ENCODE peak calls at places on chromosomes 13 and 19, in nine cellular contexts. C, A, J, G, N, H, B, U and T are unnamed samples.
A peak's percentile ranks its signal among the peaks of the same experiment; 100 is the strongest.

GRCh38 chr13:113091211-113091771 is 14.3 kb upstream of the F7 start:
- DNase-seq in C (no peak), A (no peak), J (no peak), G (no peak), N (no peak), H (no peak), B (no peak), U (no peak), T (no peak)

GRCh38 chr19:12139309-12139708 is 841 bp downstream of the ZNF20 start:
- DNase-seq in C (no peak), A (no peak), J (peak; percentile 11), G (no peak), N (no peak), H (no peak), B (no peak), U (no peak), T (no peak)

GRCh38 chr19:1472227-1473055 is 6.6 kb downstream of the C19orf25 start:
- DNase-seq in C (no peak), A (no peak), J (no peak), G (no peak), N (no peak), H (no peak), B (no peak), U (no peak), T (no peak)

GRCh38 chr19:4515732-4516131 is 2.6 kb downstream of the PLIN4 start:
- DNase-seq in C (no peak), A (no peak), J (no peak), G (no peak), N (no peak), H (no peak), B (no peak), U (no peak), T (no peak)

GRCh38 chr19:43651758-43652545 is 12.3 kb upstream of the CADM4 start:
- DNase-seq in C (peak; percentile 27), A (no peak), J (peak; percentile 66), G (peak; percentile 69), N (peak; percentile 84), H (peak; percentile 64), B (no peak), U (peak; percentile 79), T (peak; percentile 72)

GRCh38 chr13:72726721-72727416 is 560 bp downstream of the MZT1 start:
- DNase-seq in C (no peak), A (peak; percentile 70), J (peak; percentile 17), G (peak; percentile 5), N (peak; percentile 15), H (no peak), B (peak; percentile 66), U (peak; percentile 12), T (peak; percentile 9)

GRCh38 chr19:48543121-48543710 is 8.8 kb upstream of the SULT2B1 start:
- DNase-seq in C (no peak), A (no peak), J (peak; percentile 62), G (peak; percentile 11), N (peak; percentile 78), H (no peak), B (no peak), U (peak; percentile 64), T (peak; percentile 97)

GRCh38 chr13:78137404-78138142 is 218.9 kb upstream of the EDNRB start:
- DNase-seq in C (peak; percentile 49), A (no peak), J (peak; percentile 74), G (peak; percentile 78), N (peak; percentile 50), H (no peak), B (no peak), U (peak; percentile 71), T (peak; percentile 70)

GRCh38 chr19:12833747-12834417 is 497 bp downstream of the RTBDN start:
- DNase-seq in C (no peak), A (no peak), J (no peak), G (no peak), N (no peak), H (no peak), B (no peak), U (peak; percentile 8), T (peak; percentile 36)

GRCh38 chr13:44436589-44437337 is 63.1 kb downstream of the SERP2 start:
- DNase-seq in C (peak; percentile 85), A (peak; percentile 98), J (peak; percentile 93), G (peak; percentile 96), N (peak; percentile 90), H (peak; percentile 95), B (peak; percentile 96), U (peak; percentile 97), T (peak; percentile 95)

GRCh38 chr13:44433863-44434262 is 60.2 kb downstream of the SERP2 start:
- DNase-seq in C (no peak), A (no peak), J (no peak), G (no peak), N (no peak), H (no peak), B (no peak), U (no peak), T (no peak)

GRCh38 chr13:44435142-44435982 is 61.7 kb downstream of the SERP2 start:
- DNase-seq in C (peak; percentile 97), A (peak; percentile 99), J (peak; percentile 98), G (peak; percentile 99), N (peak; percentile 94), H (peak; percentile 96), B (peak; percentile 99), U (peak; percentile 99), T (peak; percentile 98)

GRCh38 chr13:44432595-44432994 is 59.0 kb downstream of the SERP2 start:
- DNase-seq in C (no peak), A (no peak), J (peak; percentile 51), G (no peak), N (peak; percentile 39), H (peak; percentile 38), B (no peak), U (peak; percentile 31), T (peak; percentile 34)

GRCh38 chr13:44434441-44435141 is 61.0 kb downstream of the SERP2 start:
- DNase-seq in C (no peak), A (no peak), J (no peak), G (no peak), N (no peak), H (peak; percentile 56), B (no peak), U (no peak), T (no peak)
- H3K4me3 ChIP-seq in C (peak overlapping the region; percentile 79), A (peak overlapping the region; percentile 63), J (peak overlapping the region; percentile 49), G (peak overlapping the region; percentile 87), N (peak overlapping the region; percentile 91), H (peak overlapping the region; percentile 66), B (peak overlapping the region; percentile 80), U (peak overlapping the region; percentile 35), T (peak overlapping the region; percentile 92)

GRCh38 chr19:46372901-46373572 is 26.1 kb downstream of the PPP5C start:
- DNase-seq in C (no peak), A (peak; percentile 72), J (peak; percentile 62), G (no peak), N (peak; percentile 84), H (peak; percentile 20), B (peak; percentile 69), U (peak; percentile 28), T (peak; percentile 94)
- TF ChIP-seq CTCF in C (peak; percentile 50), A (no peak), J (peak; percentile 39), G (peak; percentile 39), N (peak; percentile 54), H (no peak), B (no peak), U (peak; percentile 43), T (peak; percentile 55)

GRCh38 chr13:27120011-27120410 is 51.6 kb downstream of the USP12 start:
- DNase-seq in C (no peak), A (no peak), J (no peak), G (no peak), N (no peak), H (no peak), B (no peak), U (no peak), T (no peak)

GRCh38 chr13:27117947-27118346 is 53.7 kb downstream of the USP12 start:
- DNase-seq in C (no peak), A (no peak), J (no peak), G (no peak), N (no peak), H (no peak), B (no peak), U (no peak), T (no peak)

GRCh38 chr13:27118428-27119054 is 53.1 kb downstream of the USP12 start:
- DNase-seq in C (no peak), A (no peak), J (no peak), G (no peak), N (no peak), H (no peak), B (no peak), U (no peak), T (no peak)

GRCh38 chr13:27122036-27122435 is 49.6 kb downstream of the USP12 start:
- DNase-seq in C (no peak), A (no peak), J (no peak), G (no peak), N (no peak), H (no peak), B (no peak), U (no peak), T (no peak)

DNA sequence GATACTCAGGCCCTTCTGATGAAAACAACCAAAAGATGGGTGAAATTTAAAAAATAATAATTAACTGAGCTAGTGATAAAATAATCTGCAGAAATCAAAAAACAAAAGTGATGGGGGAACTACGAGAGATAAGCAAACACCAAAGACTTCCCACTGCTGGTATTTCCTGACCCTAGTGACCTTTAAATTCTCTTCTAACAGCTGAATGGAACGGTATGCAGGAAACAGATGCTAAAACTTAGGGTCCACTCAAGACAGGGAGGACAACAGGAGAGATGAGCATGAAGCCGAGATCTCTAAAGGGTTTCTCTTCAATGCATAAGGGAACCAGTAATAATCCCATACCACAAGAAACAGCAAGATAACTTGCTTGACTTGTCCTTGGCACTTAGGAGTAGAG is 50.8 kb downstream of the USP12 start:
- DNase-seq in C (no peak), A (no peak), J (no peak), G (no peak), N (no peak), H (no peak), B (no peak), U (no peak), T (no peak)
- H3K4me3 ChIP-seq in C (no peak overlapping the region), A (no peak overlapping the region), J (no peak overlapping the region), G (no peak overlapping the region), N (no peak overlapping the region), H (no peak overlapping the region), B (no peak overlapping the region), U (no peak overlapping the region), T (no peak overlapping the region)

GRCh38 chr19:14682084-14682483 is 7.4 kb upstream of the ADGRE3 start:
- DNase-seq in C (no peak), A (no peak), J (no peak), G (no peak), N (no peak), H (no peak), B (no peak), U (no peak), T (no peak)

GRCh38 chr19:14683439-14683838 is 6.4 kb upstream of the ZNF333 start:
- DNase-seq in C (no peak), A (no peak), J (no peak), G (no peak), N (no peak), H (no peak), B (no peak), U (no peak), T (no peak)

GRCh38 chr19:14689598-14690503 is at the start of gene ZNF333:
- DNase-seq in C (peak; percentile 77), A (peak; percentile 97), J (peak; percentile 86), G (peak; percentile 92), N (peak; percentile 91), H (peak; percentile 95), B (peak; percentile 99), U (peak; percentile 94), T (peak; percentile 92)

DNA sequence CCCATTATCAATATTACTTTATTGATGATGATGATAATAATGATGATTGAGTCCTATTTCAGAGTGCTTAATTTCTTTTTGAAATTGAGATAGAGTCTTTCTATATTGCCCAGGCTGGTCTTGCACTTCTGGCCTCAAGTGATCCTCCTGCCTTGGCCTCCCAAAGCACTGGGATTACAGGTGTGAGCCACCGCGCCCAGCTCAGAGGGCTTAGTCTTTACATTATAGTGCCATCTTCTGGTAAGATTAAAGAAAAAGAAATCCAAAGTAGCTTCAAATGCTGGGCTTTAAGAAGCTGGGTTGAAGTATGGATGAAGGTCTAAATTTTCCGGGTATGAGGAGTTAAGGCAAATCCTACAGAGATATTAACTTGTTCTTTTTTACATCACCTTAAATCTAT is 3.4 kb upstream of the ZNF333 start:
- DNase-seq in C (no peak), A (no peak), J (peak; percentile 25), G (peak; percentile 38), N (peak; percentile 47), H (no peak), B (no peak), U (peak; percentile 27), T (peak; percentile 43)
- TF ChIP-seq CTCF in C (peak; percentile 35), A (no peak), J (peak; percentile 24), G (peak; percentile 22), N (peak; percentile 46), H (no peak), B (no peak), U (peak; percentile 21), T (peak; percentile 26)